ENCODE peak calls at places on chromosomes 4 and X, in five cellular contexts. One of them, this sample, is unnamed.

GRCh38 chr4:140238353-140239041 is 84.5 kb upstream of the MAML3 start:
- DNase-seq in CD8-positive, alpha-beta T cell: no peak
- DNase-seq in T-helper 9 cell: no peak
- DNase-seq in GM03348: peak
- DNase-seq in HEK293T: no peak
- DNase-seq in this sample: peak

GRCh38 chrX:111168314-111168713 is 72.3 kb downstream of the PAK3 start:
- DNase-seq in CD8-positive, alpha-beta T cell: no peak
- DNase-seq in T-helper 9 cell: no peak
- DNase-seq in GM03348: peak
- DNase-seq in HEK293T: peak
- DNase-seq in this sample: peak

GRCh38 chr4:85745939-85746338 is 271.0 kb downstream of the ARHGAP24 start:
- DNase-seq in CD8-positive, alpha-beta T cell: no peak
- DNase-seq in T-helper 9 cell: no peak
- DNase-seq in GM03348: no peak
- DNase-seq in HEK293T: no peak
- DNase-seq in this sample: no peak

GRCh38 chrX:18228069-18228468 is 7.4 kb upstream of the BEND2 start:
- DNase-seq in CD8-positive, alpha-beta T cell: no peak
- DNase-seq in T-helper 9 cell: no peak
- DNase-seq in GM03348: no peak
- DNase-seq in HEK293T: no peak
- DNase-seq in this sample: no peak

GRCh38 chr4:8589831-8590545 is 2.6 kb upstream of the CPZ start:
- DNase-seq in CD8-positive, alpha-beta T cell: no peak
- DNase-seq in T-helper 9 cell: no peak
- DNase-seq in GM03348: peak
- DNase-seq in HEK293T: no peak
- DNase-seq in this sample: no peak

GRCh38 chr4:88672987-88673386 is 24.6 kb downstream of the NAP1L5 start:
- DNase-seq in CD8-positive, alpha-beta T cell: peak
- DNase-seq in T-helper 9 cell: no peak
- DNase-seq in GM03348: peak
- DNase-seq in HEK293T: peak
- DNase-seq in this sample: peak

GRCh38 chr4:111187108-111187507 is 564.2 kb upstream of the PITX2 start:
- DNase-seq in CD8-positive, alpha-beta T cell: no peak
- DNase-seq in T-helper 9 cell: no peak
- DNase-seq in GM03348: no peak
- DNase-seq in HEK293T: no peak
- DNase-seq in this sample: no peak

GRCh38 chr4:75849459-75849858 is 52.8 kb downstream of the PPEF2 start:
- DNase-seq in CD8-positive, alpha-beta T cell: no peak
- DNase-seq in T-helper 9 cell: no peak
- DNase-seq in GM03348: no peak
- DNase-seq in HEK293T: no peak
- DNase-seq in this sample: no peak

GRCh38 chr4:3121110-3121509 is 46.6 kb downstream of the HTT start:
- DNase-seq in CD8-positive, alpha-beta T cell: no peak
- DNase-seq in T-helper 9 cell: no peak
- DNase-seq in GM03348: no peak
- DNase-seq in HEK293T: no peak
- DNase-seq in this sample: no peak

GRCh38 chrX:113330416-113330815 is 489.8 kb upstream of the AMOT start:
- DNase-seq in CD8-positive, alpha-beta T cell: no peak
- DNase-seq in T-helper 9 cell: no peak
- DNase-seq in GM03348: peak
- DNase-seq in HEK293T: no peak
- DNase-seq in this sample: no peak

GRCh38 chr4:37241646-37242045 is 2.9 kb upstream of the NWD2 start:
- DNase-seq in CD8-positive, alpha-beta T cell: no peak
- DNase-seq in T-helper 9 cell: no peak
- DNase-seq in GM03348: no peak
- DNase-seq in HEK293T: no peak
- DNase-seq in this sample: no peak

GRCh38 chr4:51842167-51842553 is 793 bp upstream of the DCUN1D4 start:
- DNase-seq in CD8-positive, alpha-beta T cell: no peak
- DNase-seq in T-helper 9 cell: no peak
- DNase-seq in GM03348: peak
- DNase-seq in HEK293T: peak
- DNase-seq in this sample: peak

GRCh38 chrX:47143894-47144625 is 442 bp downstream of the NDUFB11 start:
- DNase-seq in CD8-positive, alpha-beta T cell: no peak
- DNase-seq in T-helper 9 cell: no peak
- DNase-seq in GM03348: peak
- DNase-seq in HEK293T: no peak
- DNase-seq in this sample: peak

GRCh38 chr4:164508836-164509235 is 245.1 kb upstream of the SMIM31 start:
- DNase-seq in CD8-positive, alpha-beta T cell: no peak
- DNase-seq in T-helper 9 cell: no peak
- DNase-seq in GM03348: no peak
- DNase-seq in HEK293T: no peak
- DNase-seq in this sample: no peak

GRCh38 chr4:155426953-155427352 is 50.2 kb upstream of the MAP9 start:
- DNase-seq in CD8-positive, alpha-beta T cell: no peak
- DNase-seq in T-helper 9 cell: no peak
- DNase-seq in GM03348: no peak
- DNase-seq in HEK293T: peak
- DNase-seq in this sample: no peak

GRCh38 chrX:17377047-17377692 is 2.2 kb downstream of the NHS start:
- DNase-seq in CD8-positive, alpha-beta T cell: no peak
- DNase-seq in T-helper 9 cell: no peak
- DNase-seq in GM03348: peak
- DNase-seq in HEK293T: no peak
- DNase-seq in this sample: peak

GRCh38 chr4:81355136-81355535 is 116.6 kb downstream of the RASGEF1B start:
- DNase-seq in CD8-positive, alpha-beta T cell: no peak
- DNase-seq in T-helper 9 cell: no peak
- DNase-seq in GM03348: no peak
- DNase-seq in HEK293T: no peak
- DNase-seq in this sample: no peak

GRCh38 chrX:18674788-18675735 is 3.2 kb upstream of the RS1 start:
- DNase-seq in CD8-positive, alpha-beta T cell: peak
- DNase-seq in T-helper 9 cell: peak
- DNase-seq in GM03348: peak
- DNase-seq in HEK293T: peak
- DNase-seq in this sample: peak

This sample was measured in COR-L47.